ENCODE peak calls at places on chromosomes 13 and 19, in six cellular contexts. V is activated effector memory CD4-positive, alpha-beta T cell treated with anti-CD3 and anti-CD28 coated beads, Interleukin-2, amount 50 U/mL, for 16 hours; Z is activated CD4-positive, alpha-beta T cell treated with anti-CD3 and anti-CD28 coated beads, Interleukin-2, amount 50 U/mL, for 48 hours; G is lung microvascular endothelial cell; A is caudate nucleus; R is PC-3. T is an unnamed sample.

GRCh38 chr19:28862238-28862637 is 350.7 kb downstream of the UQCRFS1 start:
- DNase-seq in G (no peak), A (no peak), R (no peak), Z (no peak), V (no peak), T (no peak)

GRCh38 chr19:58553799-58554493 is 959 bp downstream of the CHMP2A start:
- DNase-seq in R (no peak), V (no peak), G (no peak), Z (no peak), A (no peak), T (no peak)

GRCh38 chr13:23945612-23946011 is 48.3 kb upstream of the C1QTNF9B start:
- DNase-seq in G (no peak), A (no peak), Z (no peak), V (no peak), R (no peak), T (no peak)

GRCh38 chr13:32824061-32824460 is 192.2 kb upstream of the KL start:
- DNase-seq in A (no peak), Z (no peak), R (no peak), G (no peak), V (no peak), T (no peak)

GRCh38 chr19:41960973-41961372 is 1.9 kb upstream of the RABAC1 start:
- DNase-seq in V (no peak), A (no peak), R (no peak), G (no peak), Z (no peak), T (no peak)

GRCh38 chr13:73499685-73500084 is 440.9 kb downstream of the KLF5 start:
- DNase-seq in V (no peak), Z (no peak), R (no peak), G (no peak), A (no peak), T (no peak)

GRCh38 chr13:45341799-45342584 is 1.0 kb upstream of the TPT1 start:
- DNase-seq in V (no peak), G (peak), R (peak), A (no peak), Z (no peak), T (no peak)

GRCh38 chr13:39463611-39464010 is 139.4 kb downstream of the LHFPL6 start:
- DNase-seq in R (no peak), V (no peak), A (no peak), G (no peak), Z (no peak), T (no peak)

GRCh38 chr13:108200781-108201398 is 14.4 kb downstream of the LIG4 start:
- DNase-seq in V (no peak), G (no peak), R (peak), A (no peak), Z (no peak), T (peak)

GRCh38 chr19:1069009-1069779 is 2.2 kb downstream of the ARHGAP45 start:
- DNase-seq in V (peak), Z (peak), A (no peak), G (peak), R (no peak), T (no peak)

GRCh38 chr19:44848036-44848804 is 2.1 kb downstream of the NECTIN2 start:
- DNase-seq in R (peak), Z (no peak), A (no peak), G (peak), V (no peak), T (no peak)

GRCh38 chr13:25980255-25980654 is 71.6 kb downstream of the SHISA2 start:
- DNase-seq in A (no peak), V (no peak), Z (no peak), G (no peak), R (peak), T (no peak)

GRCh38 chr13:98365291-98365690 is 188.2 kb upstream of the RNF113B start:
- DNase-seq in Z (no peak), A (no peak), R (no peak), V (no peak), G (no peak), T (no peak)

GRCh38 chr19:52585101-52585500 is 15.0 kb downstream of the ZNF701 start:
- DNase-seq in V (no peak), G (no peak), A (no peak), R (no peak), Z (no peak), T (no peak)

GRCh38 chr13:33341861-33342452 is 56.4 kb upstream of the STARD13 start:
- DNase-seq in A (no peak), Z (no peak), G (no peak), R (no peak), V (no peak), T (no peak)

GRCh38 chr19:18253716-18254115 is 20.5 kb downstream of the IQCN start:
- DNase-seq in G (no peak), R (peak), Z (no peak), V (no peak), A (no peak), T (no peak)

GRCh38 chr13:110525328-110526319 is 35.9 kb downstream of the RAB20 start:
- DNase-seq in R (no peak), Z (no peak), G (no peak), A (no peak), V (no peak), T (no peak)

GRCh38 chr19:21934593-21934992 is 76.2 kb downstream of the ZNF208 start:
- DNase-seq in Z (no peak), R (no peak), A (no peak), G (no peak), V (no peak), T (no peak)

T was measured in non-pigmented ciliary epithelial cell.